ENCODE peak calls at places on chromosomes 7 and 10, in nine cellular contexts. L, J, I, H, B, P, K, C and E are unnamed samples.

GRCh38 chr10:21810582-21811244 is 192.8 kb downstream of the DNAJC1 start:
- DNase-seq in B (no peak), I (no peak), K (no peak), J (no peak), H (no peak), L (no peak), C (no peak), P (peak), E (no peak)

GRCh38 chr10:119412244-119412750 is 130.2 kb downstream of the RGS10 start:
- DNase-seq in C (peak), L (peak), H (no peak), I (no peak), B (no peak), K (no peak), P (peak), J (no peak), E (peak)

GRCh38 chr7:28296571-28297483 is 115.5 kb upstream of the CREB5 start:
- DNase-seq in P (peak), C (peak), I (no peak), K (peak), L (no peak), B (no peak), J (peak), H (no peak), E (peak)

GRCh38 chr7:55574062-55574717 is 1.9 kb upstream of the VOPP1 start:
- DNase-seq in J (no peak), B (peak), P (peak), L (no peak), K (no peak), I (no peak), C (no peak), H (no peak), E (no peak)

GRCh38 chr10:112307631-112308502 is 24.7 kb downstream of the TECTB start:
- DNase-seq in B (no peak), H (no peak), K (no peak), P (peak), J (peak), C (no peak), I (peak), L (no peak), E (peak)

GRCh38 chr7:95963446-95963990 is 191.2 kb downstream of the DYNC1I1 start:
- DNase-seq in I (no peak), B (no peak), L (no peak), H (no peak), J (no peak), C (no peak), K (no peak), P (no peak), E (peak)

GRCh38 chr7:158695056-158695455 is 9.5 kb downstream of the NCAPG2 start:
- DNase-seq in P (no peak), L (no peak), I (no peak), B (no peak), K (no peak), C (no peak), H (no peak), J (no peak), E (no peak)

GRCh38 chr7:12641196-12641595 is 46.2 kb upstream of the ARL4A start:
- DNase-seq in B (no peak), J (no peak), C (no peak), L (no peak), I (no peak), H (no peak), K (no peak), P (no peak), E (no peak)

GRCh38 chr10:124589491-124590006 is 127.9 kb downstream of the LHPP start:
- DNase-seq in I (no peak), L (no peak), B (no peak), K (no peak), C (no peak), H (no peak), J (no peak), P (peak), E (no peak)

GRCh38 chr7:107408349-107408748 is 61.5 kb upstream of the GPR22 start:
- DNase-seq in I (no peak), J (no peak), P (no peak), K (no peak), H (no peak), C (no peak), B (no peak), L (no peak), E (no peak)

GRCh38 chr10:50325449-50326188 is 74.3 kb upstream of the ASAH2 start:
- DNase-seq in H (no peak), K (no peak), B (no peak), J (no peak), I (peak), C (peak), L (peak), P (peak), E (peak)

GRCh38 chr10:47359626-47360418 is 11.7 kb downstream of the RBP3 start:
- DNase-seq in K (no peak), L (no peak), I (no peak), H (no peak), B (no peak), C (no peak), P (no peak), J (no peak), E (no peak)

GRCh38 chr10:35379226-35380137 is 43.2 kb downstream of the CCNY start:
- DNase-seq in K (no peak), B (peak), C (peak), L (no peak), I (no peak), H (no peak), P (peak), J (no peak), E (peak)

GRCh38 chr7:155362380-155363145 is 64.9 kb downstream of the INSIG1 start:
- DNase-seq in J (no peak), I (no peak), C (no peak), H (no peak), B (no peak), K (no peak), P (no peak), L (no peak), E (no peak)

GRCh38 chr10:59830601-59831259 is 75.6 kb downstream of the CCDC6 start:
- DNase-seq in B (no peak), P (peak), C (peak), I (peak), K (no peak), L (no peak), J (peak), H (no peak), E (no peak)

GRCh38 chr10:10270071-10270470 is 747.6 kb upstream of the CELF2 start:
- DNase-seq in K (no peak), P (no peak), I (no peak), H (no peak), C (no peak), J (no peak), B (no peak), L (no peak), E (no peak)

GRCh38 chr10:125087191-125087896 is 73.0 kb downstream of the CTBP2 start:
- DNase-seq in J (no peak), P (no peak), L (no peak), B (no peak), K (no peak), H (no peak), C (no peak), I (no peak), E (no peak)

GRCh38 chr10:6396652-6397051 is 183.4 kb downstream of the PRKCQ start:
- DNase-seq in K (no peak), H (no peak), L (peak), I (no peak), C (no peak), P (peak), B (no peak), J (no peak), E (no peak)

GRCh38 chr7:108003591-108003935 is 602 bp upstream of the LAMB1 start:
- DNase-seq in I (no peak), K (no peak), H (no peak), B (no peak), P (no peak), J (no peak), L (no peak), C (no peak), E (no peak)